ENCODE peak calls at places on chromosomes 2 and 18, in four cellular contexts. J, Y, U and V are unnamed samples.

GRCh38 chr2:209719034-209719433 is 52.6 kb upstream of the UNC80 start:
- DNase-seq in J (no peak), Y (no peak), U (no peak), V (no peak)

GRCh38 chr18:12721495-12722275 is 18.8 kb downstream of the PSMG2 start:
- DNase-seq in J (no peak), Y (no peak), U (no peak), V (no peak)

GRCh38 chr2:46032161-46032813 is 264.9 kb upstream of the EPAS1 start:
- DNase-seq in J (no peak), Y (no peak), U (no peak), V (no peak)

GRCh38 chr2:2902551-2903216 is 474.9 kb downstream of the EIPR1 start:
- DNase-seq in J (no peak), Y (no peak), U (no peak), V (no peak)

GRCh38 chr2:241506793-241507429 is 1.5 kb downstream of the STK25 start:
- DNase-seq in J (no peak), Y (no peak), U (no peak), V (no peak)

GRCh38 chr2:60064687-60065361 is 488.6 kb downstream of the BCL11A start:
- DNase-seq in J (no peak), Y (no peak), U (peak; percentile 58), V (no peak)

GRCh38 chr2:8337321-8337720 is 344.5 kb upstream of the ID2 start:
- DNase-seq in J (no peak), Y (no peak), U (no peak), V (peak; percentile 46)

GRCh38 chr18:37156330-37156942 is 327.5 kb downstream of the KIAA1328 start:
- DNase-seq in J (no peak), Y (no peak), U (no peak), V (no peak)

GRCh38 chr2:77640924-77641323 is 118.7 kb upstream of the LRRTM4 start:
- DNase-seq in J (no peak), Y (no peak), U (no peak), V (no peak)

GRCh38 chr2:171166328-171166983 is 5.8 kb upstream of the TLK1 start:
- DNase-seq in J (no peak), Y (no peak), U (no peak), V (no peak)

GRCh38 chr2:231919341-231920035 is 6.7 kb downstream of the NPPC start:
- DNase-seq in J (no peak), Y (no peak), U (no peak), V (no peak)
- H3K4me3 ChIP-seq in J (no peak overlapping the region), Y (no peak overlapping the region), U (no peak overlapping the region), V (no peak overlapping the region)

GRCh38 chr2:47509981-47510380 is 107.0 kb downstream of the MSH2 start:
- DNase-seq in J (no peak), Y (no peak), U (no peak), V (no peak)
- H3K4me3 ChIP-seq in J (no peak overlapping the region), Y (no peak overlapping the region), U (no peak overlapping the region), V (no peak overlapping the region)

GRCh38 chr2:74512744-74513604 is 1.3 kb upstream of the TLX2 start:
- DNase-seq in J (no peak), Y (no peak), U (peak; percentile 92), V (no peak)
- H3K4me3 ChIP-seq in J (no peak overlapping the region), Y (no peak overlapping the region), U (peak overlapping the region; percentile 68), V (no peak overlapping the region)

DNA sequence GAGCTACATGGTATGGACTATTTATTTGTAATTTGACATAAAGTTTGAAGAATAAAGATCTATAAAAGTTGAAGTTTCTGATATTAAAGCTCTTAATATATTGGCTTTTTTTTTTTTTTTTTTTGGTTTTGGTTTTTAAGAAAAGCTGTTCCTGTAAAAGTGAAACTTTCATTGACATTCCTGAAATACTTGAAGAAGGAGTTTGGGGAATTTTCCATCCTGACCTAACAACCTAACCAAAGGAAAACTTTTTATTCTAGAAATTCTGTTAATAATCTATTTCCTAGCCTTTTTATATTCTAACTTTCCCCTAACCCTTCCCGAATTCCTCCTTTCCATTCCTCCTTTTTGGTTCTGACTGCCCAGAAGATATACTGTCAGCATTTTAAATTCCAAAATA is 83.7 kb downstream of the ACSL3 start:
- DNase-seq in J (no peak), Y (no peak), U (no peak), V (no peak)
- H3K4me3 ChIP-seq in J (no peak overlapping the region), Y (no peak overlapping the region), U (no peak overlapping the region), V (no peak overlapping the region)

GRCh38 chr2:183035298-183035953 is 2.8 kb downstream of the NCKAP1 start:
- DNase-seq in J (peak; percentile 44), Y (no peak), U (no peak), V (no peak)
- H3K4me3 ChIP-seq in J (no peak overlapping the region), Y (peak overlapping the region; percentile 84), U (peak overlapping the region; percentile 79), V (no peak overlapping the region)

GRCh38 chr18:48991299-48992055 is 40.7 kb upstream of the SMAD7 start:
- DNase-seq in J (no peak), Y (no peak), U (no peak), V (no peak)

GRCh38 chr18:48994044-48994651 is 43.4 kb upstream of the SMAD7 start:
- DNase-seq in J (no peak), Y (no peak), U (no peak), V (no peak)

GRCh38 chr18:48992133-48992532 is 41.4 kb upstream of the SMAD7 start:
- DNase-seq in J (no peak), Y (no peak), U (no peak), V (no peak)

GRCh38 chr18:48993586-48993985 is 42.8 kb upstream of the SMAD7 start:
- DNase-seq in J (no peak), Y (no peak), U (no peak), V (no peak)

GRCh38 chr18:48992791-48993555 is 42.2 kb upstream of the SMAD7 start:
- DNase-seq in J (peak; percentile 61), Y (no peak), U (no peak), V (peak; percentile 87)
- H3K4me3 ChIP-seq in J (no peak overlapping the region), Y (no peak overlapping the region), U (no peak overlapping the region), V (no peak overlapping the region)

GRCh38 chr2:42881732-42882131 is 89.3 kb upstream of the HAAO start:
- DNase-seq in J (no peak), Y (no peak), U (no peak), V (no peak)

GRCh38 chr2:42880738-42881525 is 88.5 kb upstream of the HAAO start:
- DNase-seq in J (no peak), Y (no peak), U (no peak), V (no peak)

GRCh38 chr2:42879116-42879705 is 86.8 kb upstream of the HAAO start:
- DNase-seq in J (no peak), Y (no peak), U (no peak), V (no peak)

GRCh38 chr2:42878581-42878980 is 86.2 kb upstream of the HAAO start:
- DNase-seq in J (no peak), Y (no peak), U (no peak), V (no peak)

DNA sequence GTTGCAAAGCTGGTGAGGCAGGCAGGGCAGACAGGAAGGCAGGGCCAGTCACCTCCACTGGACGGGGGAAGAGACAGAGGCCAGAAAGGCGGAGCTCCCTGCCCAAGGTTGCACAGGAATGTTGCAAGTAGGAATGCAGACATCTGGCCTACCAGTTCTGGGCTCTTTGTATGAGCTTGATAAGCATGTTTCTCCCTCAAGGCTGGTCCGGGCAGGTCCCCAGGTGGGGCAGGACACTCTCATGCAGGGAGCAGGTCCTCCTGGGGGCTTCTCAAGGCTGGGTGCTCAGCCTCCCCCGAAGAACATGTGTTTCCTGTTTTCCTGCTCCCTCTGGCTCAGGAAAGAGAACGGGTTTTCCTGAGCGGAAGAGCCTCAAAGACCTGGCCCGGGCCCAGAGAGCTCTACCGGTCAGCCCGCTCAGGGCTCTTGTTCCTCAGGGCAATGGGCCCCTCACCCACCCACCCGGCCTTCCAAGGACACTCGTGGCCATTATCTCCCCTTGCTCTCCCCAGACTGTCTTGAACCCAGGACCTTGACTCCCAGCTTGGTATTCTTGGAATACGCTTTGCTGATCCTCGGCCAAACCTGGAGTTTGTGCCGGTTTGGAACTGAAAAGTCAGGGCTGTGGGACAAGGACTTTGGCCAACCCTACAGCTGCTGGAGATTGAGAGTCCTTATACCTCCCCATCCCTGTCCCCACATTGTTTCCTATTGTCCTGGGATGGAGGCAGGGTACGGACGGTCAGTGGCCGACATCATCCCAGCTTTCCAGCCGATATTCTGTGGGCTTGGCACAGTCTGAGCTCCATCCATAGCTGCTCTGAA is 87.7 kb upstream of the HAAO start:
- DNase-seq in J (no peak), Y (no peak), U (no peak), V (no peak)
- H3K4me3 ChIP-seq in J (no peak overlapping the region), Y (no peak overlapping the region), U (no peak overlapping the region), V (no peak overlapping the region)